ENCODE peak calls at places on chromosomes 12 and 14, in seven cellular contexts. Y is A549, K is adipocyte, X is fibroblast of mammary gland, R is heart left ventricle, H is sigmoid colon, B is right cardiac atrium. T is an unnamed sample.

GRCh38 chr12:42648061-42648460 is 58.5 kb upstream of the PRICKLE1 start:
- DNase-seq in R (no peak), Y (no peak), X (no peak), K (peak), H (no peak), B (no peak), T (no peak)

GRCh38 chr12:113896194-113896593 is 69.9 kb downstream of the RBM19 start:
- DNase-seq in Y (no peak), K (no peak), X (no peak), H (no peak), R (no peak), B (no peak), T (no peak)

GRCh38 chr14:104227806-104228205 is 89.4 kb downstream of the KIF26A start:
- DNase-seq in B (no peak), X (no peak), K (no peak), Y (no peak), H (no peak), R (no peak), T (no peak)

GRCh38 chr14:97584528-97584927 is 787.3 kb downstream of the VRK1 start:
- DNase-seq in X (no peak), B (no peak), R (no peak), Y (no peak), H (no peak), K (no peak), T (no peak)

GRCh38 chr12:88308825-88309224 is 166.7 kb downstream of the TMTC3 start:
- DNase-seq in R (no peak), B (no peak), X (peak), K (peak), H (no peak), Y (peak), T (peak)

GRCh38 chr14:68894123-68894522 is 85.0 kb downstream of the ACTN1 start:
- DNase-seq in B (peak), K (no peak), X (peak), R (no peak), H (peak), Y (no peak), T (no peak)

GRCh38 chr12:83821967-83822366 is 1090.6 kb downstream of the SLC6A15 start:
- DNase-seq in K (no peak), Y (no peak), H (no peak), X (no peak), B (no peak), R (no peak), T (no peak)

GRCh38 chr14:33414041-33414440 is 475.4 kb downstream of the NPAS3 start:
- DNase-seq in Y (no peak), R (no peak), K (no peak), X (no peak), B (no peak), H (no peak), T (no peak)

GRCh38 chr14:76227450-76228050 is 75.8 kb downstream of the GPATCH2L start:
- DNase-seq in Y (peak), H (no peak), K (peak), R (no peak), X (peak), B (no peak), T (peak)

GRCh38 chr12:50603817-50604639 is 99.2 kb downstream of the DIP2B start:
- DNase-seq in X (peak), Y (no peak), H (no peak), R (no peak), B (peak), K (peak), T (peak)

GRCh38 chr12:34297126-34297789 is 275.0 kb downstream of the ALG10 start:
- DNase-seq in Y (no peak), X (no peak), H (peak), R (no peak), K (no peak), B (peak), T (no peak)

GRCh38 chr12:90333384-90333783 is 621.6 kb downstream of the CCER1 start:
- DNase-seq in X (no peak), H (no peak), Y (no peak), R (no peak), K (no peak), B (no peak), T (no peak)

GRCh38 chr12:43544703-43545102 is 7.3 kb downstream of the ADAMTS20 start:
- DNase-seq in X (no peak), Y (no peak), B (no peak), H (no peak), K (no peak), R (no peak), T (no peak)

GRCh38 chr12:108657130-108657745 is 23.5 kb upstream of the SELPLG start:
- DNase-seq in R (no peak), H (no peak), K (no peak), X (no peak), B (no peak), Y (no peak), T (no peak)

GRCh38 chr12:110282343-110282860 is 1.4 kb downstream of the ATP2A2 start:
- DNase-seq in B (no peak), K (no peak), Y (no peak), X (no peak), R (no peak), H (no peak), T (no peak)

GRCh38 chr12:110279976-110280783 is 867 bp upstream of the ATP2A2 start:
- DNase-seq in X (peak), R (peak), B (peak), Y (peak), K (peak), H (peak), T (no peak)

GRCh38 chr12:110279561-110279960 is 1.5 kb upstream of the ATP2A2 start:
- DNase-seq in H (no peak), K (no peak), B (no peak), R (no peak), X (no peak), Y (no peak), T (no peak)

GRCh38 chr12:110281549-110282342 is 699 bp downstream of the ATP2A2 start:
- DNase-seq in B (peak), H (peak), R (peak), Y (peak), K (peak), X (peak), T (no peak)

GRCh38 chr12:110280784-110281548 is at the start of gene ATP2A2:
- DNase-seq in H (peak), B (peak), Y (peak), R (peak), K (peak), X (peak), T (no peak)
- H3K4me3 ChIP-seq in H (peak), B (peak), Y (peak), R (peak), K (peak), X (peak), T (peak)

DNA sequence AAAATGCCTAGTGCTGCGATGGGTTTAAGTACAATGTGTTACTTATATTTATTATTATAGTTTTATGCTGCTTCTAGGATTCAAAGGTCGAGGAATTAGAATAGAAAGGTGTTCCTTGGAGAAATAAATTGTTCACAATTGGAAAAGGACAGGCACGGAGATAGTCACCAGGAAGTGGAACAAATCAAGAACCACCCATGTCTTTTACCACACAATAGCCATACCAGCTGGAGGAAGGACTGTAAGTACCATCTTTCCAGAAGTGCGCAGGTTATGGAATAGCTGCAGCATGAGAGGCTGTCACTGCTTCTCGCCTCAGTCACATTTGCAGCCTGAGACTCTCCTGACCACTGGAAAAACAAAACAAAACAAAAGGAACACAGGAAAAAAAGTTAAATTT is 40.5 kb upstream of the MANSC4 start:
- DNase-seq in R (no peak), Y (no peak), B (no peak), K (no peak), H (no peak), X (no peak), T (no peak)
- H3K4me3 ChIP-seq in R (no peak), Y (no peak), B (no peak), K (no peak), H (no peak), X (no peak), T (no peak)

GRCh38 chr12:57248934-57249742 is 1.8 kb downstream of the STAC3 start:
- DNase-seq in H (no peak), B (no peak), K (no peak), X (peak), Y (no peak), R (no peak), T (no peak)

GRCh38 chr12:57250541-57250940 is 446 bp downstream of the STAC3 start:
- DNase-seq in B (no peak), R (no peak), X (no peak), Y (no peak), H (no peak), K (no peak), T (no peak)

GRCh38 chr12:57244306-57244696 is 6.7 kb downstream of the STAC3 start:
- DNase-seq in H (peak), B (no peak), X (no peak), Y (no peak), K (no peak), R (no peak), T (no peak)

GRCh38 chr12:57243521-57244305 is 7.3 kb downstream of the STAC3 start:
- DNase-seq in Y (peak), H (peak), X (peak), B (peak), R (peak), K (peak), T (no peak)

GRCh38 chr12:57247041-57247440 is 3.9 kb downstream of the STAC3 start:
- DNase-seq in B (no peak), Y (no peak), H (no peak), K (no peak), X (no peak), R (no peak), T (no peak)
- H3K4me3 ChIP-seq in B (no peak), Y (no peak), H (no peak), K (no peak), X (no peak), R (no peak), T (no peak)

GRCh38 chr14:54123836-54124235 is 167.2 kb upstream of the BMP4 start:
- DNase-seq in B (no peak), H (no peak), K (peak), R (no peak), Y (no peak), X (no peak), T (no peak)

GRCh38 chr14:54120260-54120659 is 163.6 kb upstream of the BMP4 start:
- DNase-seq in B (no peak), R (no peak), K (no peak), Y (no peak), H (no peak), X (no peak), T (no peak)

GRCh38 chr14:54125109-54125508 is 168.5 kb upstream of the BMP4 start:
- DNase-seq in Y (no peak), X (no peak), R (no peak), H (no peak), B (no peak), K (no peak), T (no peak)

GRCh38 chr14:54117924-54118323 is 161.3 kb upstream of the BMP4 start:
- DNase-seq in R (no peak), Y (no peak), X (no peak), H (no peak), K (no peak), B (no peak), T (no peak)

DNA sequence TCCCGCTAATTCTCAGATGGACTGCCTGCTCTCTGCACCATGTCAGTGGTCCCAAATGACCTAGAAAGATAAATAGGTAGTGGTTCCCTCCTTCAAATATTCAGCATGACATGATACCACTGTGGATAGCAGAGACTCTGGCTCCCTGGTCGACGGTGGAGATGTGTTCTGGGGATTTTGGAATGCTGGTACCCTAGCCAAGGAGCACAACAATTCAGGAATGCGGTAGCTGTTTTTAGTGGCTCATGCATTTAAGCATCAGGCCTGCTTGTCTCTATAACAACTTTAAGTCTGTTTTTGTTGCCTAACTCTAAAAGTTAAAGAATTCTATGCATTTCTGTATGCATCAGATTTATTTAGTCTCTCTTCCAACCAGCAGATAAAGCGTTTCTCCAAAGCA is 164.8 kb upstream of the BMP4 start:
- DNase-seq in Y (no peak), X (no peak), B (no peak), H (no peak), K (peak), R (no peak), T (no peak)
- H3K4me3 ChIP-seq in Y (no peak), X (no peak), B (no peak), H (no peak), K (no peak), R (no peak), T (no peak)

GRCh38 chr12:38385492-38385864 is 68.9 kb downstream of the ALG10B start:
- DNase-seq in K (no peak), Y (no peak), H (no peak), X (no peak), R (no peak), B (no peak), T (no peak)

GRCh38 chr12:38386238-38386985 is 69.8 kb downstream of the ALG10B start:
- DNase-seq in B (no peak), K (no peak), H (no peak), X (no peak), R (no peak), Y (peak), T (no peak)

GRCh38 chr12:38389581-38389980 is 73.0 kb downstream of the ALG10B start:
- DNase-seq in B (no peak), K (no peak), H (no peak), X (no peak), Y (no peak), R (no peak), T (no peak)

DNA sequence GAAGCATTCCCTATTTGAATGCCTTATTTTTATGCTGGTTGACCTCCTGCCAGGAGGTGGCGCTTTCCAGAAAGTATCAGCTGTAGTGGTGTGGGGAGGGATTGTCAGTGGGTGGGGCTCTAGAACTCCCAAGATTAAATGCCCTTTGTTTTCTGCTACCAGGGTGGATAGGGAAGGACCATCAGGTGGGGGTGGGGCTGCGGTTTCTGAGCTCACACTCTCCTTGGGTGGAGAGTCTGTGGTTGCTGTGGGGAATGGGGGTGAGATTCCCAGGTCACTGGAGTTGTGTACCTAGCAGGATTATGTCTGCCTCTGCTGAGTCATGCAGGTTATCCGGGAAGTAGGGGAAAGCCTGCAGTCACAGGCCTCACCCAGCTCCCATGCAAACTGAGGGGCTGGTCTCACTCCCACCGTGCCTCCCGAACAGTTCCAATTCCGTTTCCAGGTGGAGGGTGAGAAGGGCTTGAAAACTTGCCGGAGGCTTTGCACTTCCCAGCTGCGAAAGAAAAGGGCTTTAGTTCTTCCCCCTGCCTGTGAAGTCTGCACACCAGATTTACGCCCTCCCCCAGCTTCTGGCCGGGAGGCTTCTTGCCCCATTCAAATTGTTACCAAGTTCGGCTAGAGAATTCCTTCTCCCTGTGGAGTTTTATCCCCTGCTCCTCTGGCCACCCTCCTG is 68.4 kb downstream of the ALG10B start:
- DNase-seq in R (no peak), K (no peak), H (no peak), X (no peak), B (no peak), Y (peak), T (no peak)
- H3K4me3 ChIP-seq in R (no peak), K (no peak), H (no peak), X (no peak), B (no peak), Y (no peak), T (no peak)

GRCh38 chr12:124743479-124744272 is 120.0 kb downstream of the SCARB1 start:
- DNase-seq in K (no peak), H (no peak), Y (no peak), X (no peak), B (no peak), R (no peak), T (no peak)
- H3K4me3 ChIP-seq in K (no peak), H (peak), Y (no peak), X (no peak), B (no peak), R (no peak), T (no peak)

GRCh38 chr12:49261726-49262125 is 3.2 kb upstream of the TUBA1C start:
- DNase-seq in H (no peak), X (peak), K (peak), R (no peak), Y (no peak), B (no peak), T (peak)
- H3K4me3 ChIP-seq in H (no peak), X (no peak), K (no peak), R (no peak), Y (no peak), B (no peak), T (no peak)

DNA sequence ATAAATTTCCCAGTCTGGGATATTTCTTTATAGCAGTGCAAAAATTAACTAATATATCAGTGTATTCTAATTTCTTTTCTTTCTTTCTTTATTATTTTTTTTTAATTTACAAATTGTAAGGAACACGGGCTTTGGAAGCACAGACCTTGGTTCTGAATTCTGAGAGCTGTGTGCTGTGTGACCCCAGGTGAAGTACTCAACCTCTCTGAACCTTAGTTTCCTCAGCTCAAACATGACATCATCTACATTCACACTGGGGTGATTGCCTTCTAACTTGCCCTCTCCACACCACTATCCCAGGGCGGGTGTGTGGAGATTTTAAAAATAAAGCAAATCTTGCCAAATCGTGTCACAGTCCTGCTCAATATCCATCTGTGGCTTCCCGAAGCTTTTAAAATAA is 282.8 kb downstream of the C12orf75 start:
- DNase-seq in R (no peak), Y (no peak), B (no peak), X (no peak), H (no peak), K (no peak), T (no peak)
- H3K4me3 ChIP-seq in R (no peak), Y (no peak), B (no peak), X (no peak), H (no peak), K (no peak), T (no peak)

DNA sequence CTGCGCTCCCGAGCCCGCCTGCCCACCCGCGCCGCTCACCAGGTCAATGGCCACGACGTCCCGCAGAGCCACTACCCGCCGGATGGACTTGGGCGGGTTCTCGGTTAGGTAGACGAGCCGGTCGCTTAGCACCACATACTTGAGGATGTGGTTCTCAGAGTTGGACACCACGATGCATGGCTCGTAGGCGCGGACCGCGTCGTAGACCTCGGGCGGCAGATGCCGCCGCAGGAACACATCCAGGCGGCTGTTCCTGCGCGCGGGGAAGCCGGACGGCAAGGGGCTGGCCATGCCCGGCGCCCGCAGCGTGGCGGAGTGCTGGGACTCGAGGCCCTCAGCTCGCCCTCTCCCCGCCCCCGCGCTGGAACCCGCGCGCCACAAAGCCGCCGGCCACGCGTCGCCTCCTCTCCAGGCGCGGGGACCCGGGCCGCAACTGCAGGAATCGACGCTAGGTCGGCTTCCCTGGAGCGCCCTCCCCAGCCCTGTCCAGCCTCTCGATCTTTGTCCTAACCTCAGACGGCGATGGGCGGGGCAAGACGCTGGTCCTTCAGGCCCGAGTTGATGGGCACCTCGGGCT is at the start of gene C12orf56:
- DNase-seq in H (no peak), X (peak), R (no peak), B (no peak), K (peak), Y (peak), T (no peak)
- H3K4me3 ChIP-seq in H (peak), X (peak), R (peak), B (peak), K (peak), Y (peak), T (peak)

DNA sequence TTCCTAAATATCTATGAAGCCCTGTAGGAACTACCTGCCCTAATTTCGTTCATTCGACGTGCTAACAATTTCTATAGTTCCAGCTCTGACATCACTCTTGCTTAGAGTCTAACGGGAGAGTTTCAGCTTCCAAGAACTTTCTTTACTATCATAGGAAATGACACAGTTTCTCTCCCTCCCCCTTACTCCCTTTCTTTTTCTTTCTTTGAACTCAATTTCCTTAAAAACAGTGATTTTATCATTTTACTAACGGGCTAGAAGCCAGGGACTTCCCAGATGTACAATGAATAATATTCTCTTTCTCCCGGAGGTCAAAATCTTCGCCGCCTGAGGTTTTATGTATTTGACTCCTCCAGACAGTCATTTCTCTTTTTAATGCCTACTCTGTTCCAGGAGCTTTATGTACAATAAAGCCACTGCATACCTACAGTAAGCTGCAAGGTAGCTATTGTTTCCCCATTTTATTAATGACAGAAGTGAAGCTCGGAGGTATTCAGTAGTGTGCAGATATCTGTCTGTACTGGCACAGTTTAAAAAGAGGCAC is 15.7 kb downstream of the SMCO2 start:
- DNase-seq in X (peak), R (no peak), K (peak), Y (peak), B (no peak), H (no peak), T (peak)
- H3K4me3 ChIP-seq in X (no peak), R (no peak), K (peak), Y (no peak), B (no peak), H (no peak), T (no peak)